ENCODE peak calls at places on chromosomes 16 and 17, in six cellular contexts. D is AG04450, X is PC-3, V is cardiac muscle cell, S is neuronal stem cell, U is astrocyte. O is an unnamed sample.

GRCh38 chr16:14011006-14011405 is 60.1 kb upstream of the MRTFB start:
- DNase-seq in D (no peak), X (no peak), V (no peak), S (no peak), U (no peak), O (no peak)

GRCh38 chr17:79948406-79948917 is 87.2 kb downstream of the TBC1D16 start:
- DNase-seq in D (no peak), X (no peak), V (no peak), S (no peak), U (no peak), O (no peak)

GRCh38 chr17:28407130-28407973 is 1.3 kb upstream of the SLC46A1 start:
- DNase-seq in D (no peak), X (no peak), V (peak; percentile 14), S (no peak), U (no peak), O (no peak)

GRCh38 chr16:877242-878065 is 76.9 kb upstream of the GNG13 start:
- DNase-seq in D (no peak), X (no peak), V (no peak), S (no peak), U (no peak), O (no peak)

GRCh38 chr17:10117085-10117484 is 81.3 kb downstream of the GAS7 start:
- DNase-seq in D (no peak), X (no peak), V (no peak), S (no peak), U (no peak), O (no peak)

GRCh38 chr16:87332150-87332549 is 15.0 kb upstream of the C16orf95 start:
- DNase-seq in D (no peak), X (peak; percentile 12), V (no peak), S (no peak), U (no peak), O (no peak)

GRCh38 chr16:28543072-28543471 is 4.3 kb upstream of the NUPR1 start:
- DNase-seq in D (no peak), X (no peak), V (no peak), S (no peak), U (no peak), O (no peak)

GRCh38 chr17:47676199-47676472 is 17.8 kb upstream of the TBKBP1 start:
- DNase-seq in D (no peak), X (no peak), V (no peak), S (no peak), U (no peak), O (no peak)

GRCh38 chr17:43444223-43445008 is 39.4 kb upstream of the DHX8 start:
- DNase-seq in D (no peak), X (no peak), V (no peak), S (no peak), U (peak; percentile 89), O (no peak)

GRCh38 chr16:50774405-50774804 is 32.5 kb downstream of the CYLD start:
- DNase-seq in D (no peak), X (no peak), V (no peak), S (no peak), U (no peak), O (no peak)

GRCh38 chr16:50771366-50771765 is 29.5 kb downstream of the CYLD start:
- DNase-seq in D (peak; percentile 21), X (peak; percentile 43), V (no peak), S (no peak), U (peak; percentile 44), O (no peak)

GRCh38 chr16:50776042-50776441 is 34.2 kb downstream of the CYLD start:
- DNase-seq in D (no peak), X (no peak), V (no peak), S (no peak), U (no peak), O (no peak)

GRCh38 chr16:50778284-50779163 is 36.6 kb downstream of the CYLD start:
- DNase-seq in D (no peak), X (no peak), V (no peak), S (no peak), U (no peak), O (no peak)

DNA sequence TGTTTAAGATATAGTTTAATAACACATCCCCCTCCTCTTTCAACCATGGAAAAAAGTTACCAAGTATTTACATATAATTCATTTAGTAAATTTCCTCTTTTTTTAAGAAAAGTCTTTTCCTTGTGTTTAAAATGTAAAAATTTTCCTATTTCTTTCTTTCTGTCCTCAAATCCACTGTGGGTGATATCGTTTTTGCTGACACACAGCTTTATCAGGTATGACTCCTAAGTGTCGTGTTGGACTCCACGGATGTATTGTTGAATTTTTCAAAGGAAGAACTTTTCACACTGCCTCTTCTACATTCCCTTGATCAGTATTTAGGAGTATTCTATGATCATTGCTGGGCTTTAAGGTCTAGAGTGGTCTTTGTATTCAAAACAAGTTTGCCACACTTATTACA is 33.1 kb downstream of the CYLD start:
- DNase-seq in D (no peak), X (no peak), V (no peak), S (no peak), U (no peak), O (no peak)
- H3K27me3 ChIP-seq in D (no peaks in the 10 kb centered on the region), X (no peaks in the 10 kb centered on the region), V (no peaks in the 10 kb centered on the region), S (no peaks in the 10 kb centered on the region), U (no peaks in the 10 kb centered on the region), O (no peaks in the 10 kb centered on the region)

DNA sequence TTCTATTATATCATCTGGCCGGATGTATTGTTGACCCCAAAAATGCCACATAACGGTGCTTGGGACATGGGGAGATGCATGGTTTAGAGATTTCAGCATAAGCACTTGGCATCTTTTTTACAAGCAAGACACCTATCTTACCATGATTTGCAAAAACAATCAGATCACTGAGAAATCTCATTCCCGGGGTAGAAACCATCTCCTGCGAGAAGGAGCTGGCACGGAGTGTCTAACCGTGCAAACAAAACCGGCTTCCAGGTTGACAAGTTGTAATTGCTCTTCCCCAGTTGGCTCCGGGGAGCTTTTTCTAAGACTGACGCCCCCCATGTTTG is 1.0 kb downstream of the SLC16A6 start:
- DNase-seq in D (no peak), X (peak; percentile 29), V (no peak), S (no peak), U (no peak), O (peak; percentile 9)
- H3K27ac ChIP-seq in D (no peak overlapping the region), X (peak overlapping the region; percentile 14), V (no peak overlapping the region), S (no peak overlapping the region), U (no peak overlapping the region), O (peak overlapping the region; percentile 94)

DNA sequence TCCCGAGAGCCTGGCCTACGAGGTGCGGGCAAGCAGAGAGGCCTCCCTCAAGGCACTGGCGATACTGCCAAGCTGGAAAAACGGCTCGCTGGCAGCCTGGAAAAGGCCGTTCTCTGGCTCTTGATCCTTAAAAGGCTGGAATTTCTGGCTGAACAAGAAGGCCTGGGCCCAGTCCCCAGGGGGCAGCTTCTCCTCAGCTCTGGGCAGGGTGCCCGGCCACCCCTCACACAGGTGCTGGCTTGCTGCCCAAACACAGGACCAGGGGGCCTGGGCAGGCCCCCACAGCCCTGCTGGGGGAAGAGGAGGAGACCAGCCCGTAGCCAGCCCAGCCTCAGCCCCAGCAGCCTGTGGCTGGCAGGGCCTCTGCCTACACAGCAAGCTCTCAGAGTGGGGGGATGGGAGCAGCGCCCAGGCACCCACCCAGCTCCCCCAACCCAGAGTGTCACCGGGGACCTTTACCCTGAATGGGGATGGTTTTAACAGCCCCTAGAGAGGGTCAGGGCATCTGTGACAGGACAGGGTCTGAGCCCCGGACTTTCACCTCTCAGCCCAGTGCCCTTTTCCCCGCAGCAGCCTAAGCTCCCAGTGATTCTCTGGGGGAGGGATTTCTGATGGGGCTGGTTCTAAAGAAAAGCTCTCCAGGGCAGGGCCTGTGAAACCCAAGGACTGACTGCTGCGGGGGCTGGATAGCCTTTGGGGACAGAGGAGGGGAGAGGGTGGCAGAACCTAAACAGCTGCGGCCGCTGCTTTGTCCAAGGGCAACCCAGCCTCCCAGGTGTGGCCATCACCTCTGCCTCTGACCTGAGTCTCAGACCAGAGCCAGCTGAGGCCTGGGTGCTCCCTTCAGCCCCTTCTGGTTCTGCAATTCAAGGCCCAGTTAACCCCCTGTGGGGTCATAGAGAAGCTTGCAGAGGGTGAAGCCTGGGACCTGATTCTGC is 38.6 kb upstream of the TOB1 start:
- DNase-seq in D (no peak), X (peak; percentile 34), V (no peak), S (no peak), U (no peak), O (no peak)
- H3K4me3 ChIP-seq in D (no peak overlapping the region), X (peak overlapping the region; percentile 8), V (no peak overlapping the region), S (no peak overlapping the region), U (no peak overlapping the region), O (no peak overlapping the region)

GRCh38 chr16:21277927-21278706 is at the start of gene CRYM:
- DNase-seq in D (no peak), X (peak; percentile 37), V (peak; percentile 72), S (peak; percentile 67), U (no peak), O (no peak)
- H3K27me3 ChIP-seq in D (peaks cover 58% of the 10 kb centered on the region), X (peaks cover 42% of the 10 kb centered on the region), V (peaks cover 52% of the 10 kb centered on the region), S (peaks cover 59% of the 10 kb centered on the region), U (peaks cover 72% of the 10 kb centered on the region), O (peaks cover 16% of the 10 kb centered on the region)

DNA sequence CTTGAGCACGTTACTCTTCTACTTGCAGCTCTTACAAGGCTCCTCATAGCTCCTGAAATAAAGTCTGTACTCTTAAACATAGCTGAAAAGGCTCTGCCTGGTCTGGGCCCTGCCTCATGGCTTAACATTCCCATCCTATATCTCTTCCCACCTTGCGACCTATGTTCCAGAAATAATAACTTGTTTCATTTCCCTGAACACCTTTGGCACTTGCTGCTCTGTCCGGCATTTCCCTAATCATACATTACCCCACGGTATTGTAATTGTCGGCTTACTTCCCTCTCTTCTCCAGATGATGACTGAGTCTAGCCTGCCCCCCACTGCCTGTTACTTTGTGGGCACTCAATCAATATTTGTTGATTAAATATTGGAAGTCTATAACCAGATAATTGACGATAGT is 23.2 kb upstream of the SUPT4H1 start:
- DNase-seq in D (no peak), X (no peak), V (no peak), S (no peak), U (no peak), O (no peak)
- H3K27ac ChIP-seq in D (no peak overlapping the region), X (no peak overlapping the region), V (no peak overlapping the region), S (no peak overlapping the region), U (no peak overlapping the region), O (no peak overlapping the region)

GRCh38 chr16:81553080-81553813 is 108.6 kb downstream of the CMIP start:
- DNase-seq in D (no peak), X (no peak), V (no peak), S (no peak), U (peak; percentile 59), O (no peak)
- H3K4me3 ChIP-seq in D (no peak overlapping the region), X (no peak overlapping the region), V (no peak overlapping the region), S (no peak overlapping the region), U (no peak overlapping the region), O (no peak overlapping the region)

DNA sequence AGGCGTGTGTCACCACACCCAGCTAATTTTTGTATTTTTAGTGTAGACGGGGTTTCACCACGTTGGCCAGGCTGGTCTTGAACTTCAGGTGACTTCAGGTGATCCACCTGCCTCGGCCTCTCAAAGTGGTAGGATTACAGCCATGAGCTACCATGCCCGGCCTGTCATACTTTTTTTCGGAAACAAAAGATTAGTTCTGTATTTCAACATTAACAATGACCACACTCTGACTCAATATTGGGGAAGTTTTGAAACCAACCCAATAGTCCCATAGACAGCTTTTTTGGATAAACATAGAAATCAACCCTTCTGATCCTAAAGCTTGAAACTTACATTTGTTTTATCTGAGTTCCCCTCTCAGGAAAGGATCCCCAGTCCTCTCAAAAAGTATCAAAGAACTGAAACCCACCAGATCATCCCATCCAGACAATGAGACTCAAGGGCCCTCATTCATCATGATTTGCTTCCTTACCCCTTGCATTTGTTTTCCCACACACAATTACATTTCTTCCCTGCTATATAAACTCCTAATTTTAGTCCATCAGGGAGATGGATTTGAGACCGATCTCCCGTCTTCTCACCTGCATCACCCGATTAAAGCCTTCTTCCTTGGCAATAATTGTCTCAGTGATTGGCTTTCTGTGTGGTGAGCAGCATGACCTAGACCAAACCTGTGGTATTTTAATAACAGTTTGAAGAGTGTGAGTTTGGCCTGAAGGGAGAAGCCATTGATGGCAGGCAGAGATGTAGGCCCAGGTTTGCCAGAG is 7.2 kb upstream of the AGRP start:
- DNase-seq in D (no peak), X (peak; percentile 32), V (no peak), S (no peak), U (no peak), O (no peak)
- H3K27me3 ChIP-seq in D (no peaks in the 10 kb centered on the region), X (no peaks in the 10 kb centered on the region), V (peaks cover 4% of the 10 kb centered on the region), S (no peaks in the 10 kb centered on the region), U (no peaks in the 10 kb centered on the region), O (no peaks in the 10 kb centered on the region)

GRCh38 chr16:75948886-75949285 is 222.6 kb upstream of the CPHXL start:
- DNase-seq in D (no peak), X (no peak), V (no peak), S (no peak), U (no peak), O (no peak)
- H3K27ac ChIP-seq in D (no peak overlapping the region), X (no peak overlapping the region), V (no peak overlapping the region), S (no peak overlapping the region), U (no peak overlapping the region), O (no peak overlapping the region)